ENCODE peak calls at places on chromosomes 13 and 19, in ten cellular contexts. X is upper lobe of left lung, I is right atrium auricular region, Z is PC-9, C is ascending aorta, Y is endodermal cell, B is AG04450, W is Peyer's patch, L is upper lobe of right lung, J is PC-3. G is an unnamed sample.
A peak's percentile ranks its signal among the peaks of the same experiment; 100 is the strongest.

GRCh38 chr19:12806242-12807131 is at the start of gene RNASEH2A:
- DNase-seq in C (peak; percentile 94), Z (peak; percentile 81), X (peak; percentile 98), I (peak; percentile 88), L (peak; percentile 95), Y (peak; percentile 96), J (peak; percentile 97), W (peak; percentile 96), B (peak; percentile 63), G (peak; percentile 96)

GRCh38 chr19:18239303-18239702 is 13.1 kb upstream of the PDE4C start:
- DNase-seq in Z (no peak), J (no peak), X (no peak), W (no peak), B (no peak), C (no peak), I (no peak), L (no peak), Y (peak; percentile 82), G (no peak)

GRCh38 chr19:13913352-13913751 is 7.4 kb downstream of the CC2D1A start:
- DNase-seq in B (no peak), W (no peak), I (no peak), J (no peak), L (no peak), X (peak; percentile 48), C (no peak), Y (no peak), Z (no peak), G (no peak)

GRCh38 chr13:79802389-79803140 is 321.6 kb downstream of the NDFIP2 start:
- DNase-seq in B (no peak), Y (no peak), I (no peak), W (no peak), J (no peak), C (no peak), Z (no peak), X (no peak), L (no peak), G (no peak)

GRCh38 chr13:97911311-97912138 is 42.0 kb upstream of the IPO5 start:
- DNase-seq in C (no peak), Y (peak; percentile 82), X (no peak), W (no peak), J (peak; percentile 59), I (no peak), L (no peak), B (no peak), Z (peak; percentile 41), G (peak; percentile 38)

GRCh38 chr19:47102561-47103135 is 10.9 kb downstream of the ZC3H4 start:
- DNase-seq in L (no peak), C (no peak), Y (no peak), J (no peak), W (no peak), B (no peak), I (no peak), X (no peak), Z (no peak), G (no peak)

GRCh38 chr19:52297601-52298358 is 811 bp downstream of the ZNF480 start:
- DNase-seq in C (no peak), Y (peak; percentile 50), X (no peak), Z (no peak), L (no peak), W (no peak), J (no peak), B (no peak), I (no peak), G (no peak)

GRCh38 chr13:44340508-44340907 is 33.1 kb upstream of the SERP2 start:
- DNase-seq in X (no peak), W (no peak), Z (no peak), I (no peak), C (no peak), J (no peak), Y (no peak), L (no peak), B (no peak), G (peak; percentile 50)

GRCh38 chr13:49569993-49570689 is 15.2 kb downstream of the RCBTB1 start:
- DNase-seq in Z (peak; percentile 89), Y (no peak), X (no peak), J (peak; percentile 87), B (no peak), I (no peak), L (no peak), C (no peak), W (no peak), G (peak; percentile 43)

GRCh38 chr19:31350693-31351211 is 1.5 kb upstream of the TSHZ3 start:
- DNase-seq in J (peak; percentile 22), B (no peak), W (no peak), Y (peak; percentile 82), Z (no peak), C (peak; percentile 74), I (no peak), X (peak; percentile 93), L (peak; percentile 81), G (no peak)

GRCh38 chr19:1651548-1652394 is 644 bp downstream of the TCF3 start:
- DNase-seq in Y (no peak), X (peak; percentile 93), I (no peak), W (peak; percentile 74), C (no peak), J (no peak), Z (no peak), B (no peak), L (peak; percentile 78), G (peak; percentile 52)

GRCh38 chr13:27665333-27665732 is 43.6 kb downstream of the POLR1D start:
- DNase-seq in X (no peak), B (no peak), C (no peak), Y (no peak), J (peak; percentile 35), L (no peak), Z (no peak), W (no peak), I (no peak), G (no peak)

GRCh38 chr13:33283195-33283910 is 2.2 kb downstream of the STARD13 start:
- DNase-seq in Z (no peak), C (no peak), I (no peak), B (no peak), X (no peak), Y (no peak), J (no peak), W (no peak), L (no peak), G (no peak)

DNA sequence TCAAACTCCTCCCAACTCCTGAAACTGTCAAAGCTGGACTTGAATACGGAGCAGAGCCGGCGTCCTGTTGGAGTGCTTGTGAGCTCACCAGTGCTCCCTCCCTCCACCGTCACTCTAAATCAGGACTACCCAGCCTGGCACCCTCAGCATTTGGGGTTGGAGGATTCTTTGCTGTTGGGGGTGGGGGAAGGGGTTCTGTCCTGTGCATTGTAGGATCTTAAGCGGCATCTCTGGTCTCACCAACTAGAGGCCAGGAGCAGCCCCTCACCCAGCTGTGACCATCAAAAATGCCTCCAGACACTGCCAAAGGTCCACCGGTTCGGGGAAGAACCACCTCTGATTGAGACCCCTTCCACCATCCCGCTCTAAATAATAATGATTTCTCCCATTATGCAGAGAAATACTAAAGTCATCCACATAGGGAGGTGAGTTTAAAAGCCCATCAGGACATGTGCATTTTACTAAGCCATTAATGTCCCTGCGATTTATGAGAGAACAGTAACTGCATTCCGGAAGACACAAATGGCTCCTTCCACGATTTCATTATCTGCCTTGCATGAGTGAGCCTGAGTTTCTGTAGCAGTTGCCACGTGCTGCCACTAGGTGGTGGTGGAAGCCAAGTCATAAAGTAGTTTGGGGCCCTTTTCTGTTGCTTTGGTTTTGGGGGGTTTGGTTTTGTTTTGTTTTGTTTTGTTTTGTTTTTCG is 16.1 kb upstream of the USP29 start:
- DNase-seq in X (no peak), L (no peak), B (no peak), W (peak; percentile 68), Y (peak; percentile 75), C (peak; percentile 67), I (peak; percentile 82), J (peak; percentile 85), Z (peak; percentile 49), G (peak; percentile 74)
- H3K4me3 ChIP-seq in X (no peak overlapping the region), L (no peak overlapping the region), B (no peak overlapping the region), W (no peak overlapping the region), Y (no peak overlapping the region), C (no peak overlapping the region), I (no peak overlapping the region), J (peak overlapping the region; percentile 62), Z (peak overlapping the region; percentile 3), G (no peak overlapping the region)

GRCh38 chr13:30551194-30551593 is 66.5 kb upstream of the USPL1 start:
- DNase-seq in B (no peak), I (no peak), Z (no peak), J (peak; percentile 58), Y (no peak), L (no peak), C (no peak), W (no peak), X (no peak), G (peak; percentile 65)
- TF ChIP-seq CTCF in B (peak; percentile 44), I (no peak), Z (peak; percentile 63), J (peak; percentile 56), Y (peak; percentile 78), L (peak; percentile 36), C (no peak), W (peak; percentile 54), X (peak; percentile 50), G (peak; percentile 47)

DNA sequence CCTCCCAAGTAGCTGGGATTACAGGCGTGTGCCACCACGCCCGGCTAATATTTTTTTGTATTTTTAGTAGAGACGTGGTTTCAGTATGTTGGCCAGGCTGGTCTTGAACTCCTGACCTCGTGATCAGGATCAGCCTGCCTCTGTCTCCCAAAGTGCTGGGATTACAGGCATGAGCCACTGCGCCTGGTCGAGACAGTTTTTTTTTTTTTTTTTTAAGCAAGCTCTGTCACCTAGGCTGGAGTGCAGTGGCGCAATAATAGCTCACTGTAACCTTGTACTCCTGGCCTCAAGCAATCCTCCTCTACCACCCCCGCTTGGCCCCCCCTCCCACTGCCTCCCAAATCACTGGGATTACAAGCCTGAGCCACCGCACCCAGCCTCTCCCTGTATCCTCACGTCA is 6.4 kb upstream of the MAP2K7 start:
- DNase-seq in B (no peak), X (no peak), Z (no peak), I (no peak), Y (no peak), C (no peak), W (no peak), L (no peak), J (no peak), G (no peak)
- H3K4me3 ChIP-seq in B (no peak overlapping the region), X (no peak overlapping the region), Z (no peak overlapping the region), I (no peak overlapping the region), Y (no peak overlapping the region), C (no peak overlapping the region), W (no peak overlapping the region), L (no peak overlapping the region), J (no peak overlapping the region), G (no peak overlapping the region)

DNA sequence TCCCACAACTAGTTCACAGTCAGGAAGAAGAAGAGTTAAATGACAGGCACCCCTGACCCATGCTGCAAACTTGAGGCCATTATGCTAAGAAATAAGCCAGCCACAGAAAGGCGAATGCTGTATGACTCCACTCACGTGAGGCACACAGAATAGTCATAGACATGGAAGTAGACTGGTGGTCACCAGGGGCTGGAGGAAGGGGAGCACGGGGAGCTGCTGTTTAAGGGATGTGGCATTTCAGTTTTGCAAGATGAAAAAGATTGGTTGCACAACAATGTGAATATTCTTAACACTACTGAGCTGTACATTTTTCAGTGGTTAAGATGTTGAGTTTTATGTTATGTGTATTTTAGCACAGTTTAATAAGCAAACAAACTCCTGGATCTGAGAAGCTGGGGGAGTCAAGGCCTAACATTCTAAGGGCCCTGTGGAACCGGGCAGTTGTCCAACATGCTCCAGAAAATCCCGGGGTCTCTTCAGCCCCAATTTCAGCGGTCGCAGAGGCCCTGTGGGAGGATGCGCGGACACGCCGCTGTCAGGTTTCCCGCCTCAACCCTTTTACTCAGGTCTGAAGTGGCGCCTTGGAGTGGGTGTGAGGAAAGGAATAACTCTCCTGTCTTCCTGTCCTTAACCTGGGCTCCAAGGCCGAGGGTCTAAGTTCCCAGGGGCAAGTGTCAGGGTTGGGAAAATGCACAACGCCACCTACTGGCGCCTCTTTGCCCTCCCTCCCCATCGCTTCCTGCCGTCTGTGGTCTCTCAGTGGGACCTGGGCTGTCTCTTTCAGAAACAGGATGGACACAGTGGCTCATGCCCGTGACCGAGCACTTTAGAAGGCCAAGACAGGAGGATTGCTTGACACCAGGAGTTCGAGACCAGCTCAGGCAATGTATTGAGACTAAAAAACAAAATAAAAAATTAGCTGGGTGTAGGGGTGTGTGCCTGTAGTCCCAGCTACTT is 4.4 kb upstream of the TMEM272 start:
- DNase-seq in J (peak; percentile 10), I (no peak), Z (no peak), Y (peak; percentile 95), C (no peak), W (no peak), B (no peak), X (no peak), L (peak; percentile 72), G (peak; percentile 51)
- TF ChIP-seq CTCF in J (peak; percentile 65), I (no peak), Z (peak; percentile 52), Y (peak; percentile 93), C (peak; percentile 11), W (peak; percentile 30), B (peak; percentile 40), X (peak; percentile 37), L (peak; percentile 66), G (peak; percentile 73)